ENCODE peak calls at places on chromosomes 11 and 22, in ten cellular contexts. U is brain microvascular endothelial cell, A is mammary epithelial cell, O is mesothelial cell of epicardium, V is nephron progenitor cell, T is A549, Q is PC-3, P is left lung, I is fibroblast of lung, K is endothelial cell. M is an unnamed sample.

GRCh38 chr11:102279641-102280170 is 37.6 kb upstream of the BIRC3 start:
- DNase-seq in U (peak; percentile 7), T (peak; percentile 9), Q (peak; percentile 63), A (peak; percentile 41), P (no peak), I (peak; percentile 62), V (no peak), O (no peak), K (no peak), M (no peak)

GRCh38 chr11:65791719-65792213 is 4.9 kb downstream of the OVOL1 start:
- DNase-seq in K (no peak), O (no peak), V (no peak), I (peak; percentile 22), Q (peak; percentile 77), T (no peak), P (peak; percentile 75), U (no peak), A (peak; percentile 46), M (peak; percentile 52)

GRCh38 chr11:110128161-110128560 is 35.0 kb downstream of the ZC3H12C start:
- DNase-seq in T (no peak), V (peak; percentile 3), A (no peak), Q (no peak), K (no peak), U (peak; percentile 34), I (peak; percentile 32), O (no peak), P (no peak), M (no peak)

GRCh38 chr22:28268845-28269244 is 349.8 kb upstream of the PITPNB start:
- DNase-seq in Q (no peak), U (no peak), K (no peak), T (no peak), V (no peak), I (no peak), P (no peak), O (no peak), A (no peak), M (no peak)

GRCh38 chr11:122808494-122808893 is 29.8 kb upstream of the CRTAM start:
- DNase-seq in P (no peak), Q (no peak), A (peak; percentile 71), V (no peak), K (no peak), I (peak; percentile 68), O (no peak), U (peak; percentile 44), T (no peak), M (no peak)

GRCh38 chr11:72951193-72951592 is 137.0 kb downstream of the ATG16L2 start:
- DNase-seq in A (peak; percentile 48), T (peak; percentile 22), K (no peak), I (no peak), Q (peak; percentile 14), V (no peak), P (peak; percentile 43), U (no peak), O (no peak), M (no peak)

GRCh38 chr11:28105869-28106268 is 2.1 kb downstream of the KIF18A start:
- DNase-seq in T (peak; percentile 52), Q (no peak), K (no peak), A (no peak), U (no peak), I (no peak), P (no peak), O (no peak), V (no peak), M (no peak)

GRCh38 chr11:56932572-56933235 is 56.0 kb upstream of the OR5AK2 start:
- DNase-seq in T (peak; percentile 97), A (peak; percentile 97), P (no peak), V (no peak), U (peak; percentile 79), O (no peak), K (no peak), I (peak; percentile 84), Q (peak; percentile 99), M (no peak)

GRCh38 chr11:109140857-109141515 is 281.0 kb upstream of the C11orf87 start:
- DNase-seq in I (no peak), T (no peak), U (no peak), A (no peak), K (no peak), P (peak; percentile 33), O (no peak), Q (no peak), V (no peak), M (no peak)

GRCh38 chr22:20793386-20794131 is 19.6 kb downstream of the SERPIND1 start:
- DNase-seq in O (no peak), T (no peak), A (no peak), P (no peak), V (no peak), K (no peak), U (no peak), Q (no peak), I (peak; percentile 10), M (no peak)

GRCh38 chr22:22410121-22410520 is 98.4 kb downstream of the ZNF280B start:
- DNase-seq in T (no peak), O (no peak), U (no peak), P (no peak), V (no peak), A (no peak), Q (no peak), K (no peak), I (no peak), M (peak; percentile 66)

GRCh38 chr11:86067230-86068137 is 1.4 kb downstream of the PICALM start:
- DNase-seq in U (no peak), A (peak; percentile 59), V (no peak), K (no peak), O (no peak), P (no peak), T (no peak), Q (peak; percentile 25), I (no peak), M (no peak)

GRCh38 chr11:119525180-119525854 is 102.3 kb upstream of the THY1 start:
- DNase-seq in U (no peak), O (no peak), T (no peak), P (no peak), I (no peak), Q (no peak), K (no peak), A (no peak), V (no peak), M (no peak)

DNA sequence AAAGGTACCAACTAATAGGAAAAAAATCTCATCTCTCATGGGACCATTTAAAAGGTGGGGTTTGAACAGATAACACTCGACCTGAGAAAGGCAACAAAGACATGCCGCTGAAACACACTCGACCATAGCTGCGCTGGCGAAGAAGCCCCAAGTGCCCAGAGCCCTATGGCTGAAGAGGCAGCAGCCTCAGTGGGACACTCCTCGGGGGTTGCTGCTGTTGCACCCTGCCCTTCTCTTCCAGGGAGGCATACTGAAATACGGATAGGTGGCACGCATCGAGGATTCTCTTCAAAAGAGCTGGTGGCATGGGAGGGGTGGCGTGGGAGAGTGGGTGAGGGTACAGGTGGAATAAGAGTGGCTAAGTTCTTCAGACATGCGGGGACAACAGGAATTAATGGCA is 18.5 kb upstream of the PHLDA2 start:
- DNase-seq in P (no peak), V (no peak), U (no peak), Q (no peak), O (no peak), A (no peak), I (no peak), T (no peak), K (no peak), M (no peak)
- TF ChIP-seq CTCF in P (no peak), V (no peak), U (no peak), Q (no peak), O (no peak), A (no peak), I (no peak), T (no peak), K (no peak), M (no peak)

DNA sequence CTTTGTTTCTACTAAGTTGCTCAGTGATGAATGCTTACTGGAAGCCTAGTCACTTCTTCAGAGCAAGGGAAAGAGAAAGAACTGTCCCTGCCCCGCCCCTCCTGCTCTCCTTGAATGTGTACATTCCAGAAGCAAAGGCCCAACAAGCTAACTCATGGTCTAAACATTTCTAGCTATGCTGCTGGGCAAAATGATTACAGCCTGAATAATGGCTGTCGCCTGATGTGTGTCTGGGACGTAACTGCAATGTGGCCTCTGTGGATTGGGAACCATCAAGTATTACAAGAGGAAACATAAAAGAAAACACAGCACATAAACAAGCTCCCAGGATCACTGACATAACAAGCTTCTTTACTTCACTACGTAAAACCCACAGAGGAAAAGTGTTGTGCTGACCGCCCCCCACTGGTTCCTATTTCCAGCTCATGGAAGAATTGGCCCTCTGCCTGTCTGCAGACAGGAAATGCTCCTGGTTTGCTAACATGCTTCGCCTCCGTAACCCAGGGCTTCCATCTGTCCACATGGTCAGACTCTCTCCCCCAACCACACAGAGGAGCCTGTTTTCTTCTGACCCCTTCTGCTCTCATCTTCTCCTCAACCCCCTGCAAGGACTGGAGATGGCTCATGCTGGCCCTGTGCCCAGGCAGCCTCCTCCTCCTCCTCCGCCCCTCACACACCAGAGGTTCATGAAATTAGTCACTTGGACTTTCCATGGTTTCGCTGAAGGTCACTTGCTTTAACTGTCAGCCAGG is 187.2 kb downstream of the MAML2 start:
- DNase-seq in V (no peak), Q (peak; percentile 88), T (peak; percentile 76), O (peak; percentile 56), I (peak; percentile 98), U (peak; percentile 99), P (peak; percentile 80), A (peak; percentile 93), K (no peak), M (peak; percentile 22)
- TF ChIP-seq CTCF in V (no peak), Q (no peak), T (peak; percentile 25), O (no peak), I (peak; percentile 40), U (peak; percentile 58), P (no peak), A (no peak), K (no peak), M (no peak)

DNA sequence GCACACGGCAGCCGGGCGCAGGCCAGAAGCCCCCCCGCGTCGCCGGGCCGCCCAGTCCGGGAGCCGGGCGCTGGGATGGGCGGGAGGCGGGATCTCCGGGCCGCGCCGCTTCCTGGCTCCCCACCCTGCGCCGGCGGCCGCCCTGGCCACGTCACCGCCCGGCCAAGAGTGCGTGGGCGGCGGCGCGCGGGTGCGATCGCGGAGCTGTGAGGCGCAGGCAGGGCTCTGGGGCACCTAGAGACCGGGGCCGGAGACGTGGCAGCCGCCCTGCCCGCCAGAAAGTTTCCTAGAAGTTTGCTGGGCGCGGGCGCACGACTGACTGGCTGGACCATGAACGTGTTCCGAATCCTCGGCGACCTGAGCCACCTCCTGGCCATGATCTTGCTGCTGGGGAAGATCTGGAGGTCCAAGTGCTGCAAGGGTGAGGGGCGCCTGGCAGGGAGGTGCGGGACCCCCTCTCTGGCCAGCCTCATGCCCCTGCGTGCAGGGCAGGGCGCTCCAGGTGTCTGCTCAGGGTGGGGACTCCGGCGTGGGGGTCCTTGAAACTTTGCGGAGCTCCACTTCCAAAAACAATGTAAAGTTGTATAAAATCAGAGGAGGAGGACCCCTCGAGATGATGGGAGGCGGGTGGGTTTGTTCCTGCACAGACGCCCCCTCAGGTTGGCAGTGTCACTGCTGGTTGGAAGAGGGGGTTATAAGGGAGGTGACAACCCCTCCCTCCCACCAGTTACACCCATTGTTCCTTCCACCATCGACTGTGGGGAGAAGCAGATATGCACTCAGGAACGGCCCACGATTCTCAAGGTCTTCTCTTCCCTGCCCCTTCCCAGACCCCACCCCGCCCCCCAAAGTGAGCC is at the start of gene KDELR3:
- DNase-seq in A (peak; percentile 81), K (peak; percentile 47), U (peak; percentile 40), I (peak; percentile 76), Q (peak; percentile 62), T (no peak), P (peak; percentile 73), O (peak; percentile 70), V (peak; percentile 71), M (peak; percentile 48)
- TF ChIP-seq CTCF in A (no peak), K (peak; percentile 23), U (peak; percentile 48), I (peak; percentile 37), Q (no peak), T (no peak), P (no peak), O (no peak), V (peak; percentile 27), M (no peak)

GRCh38 chr11:33461319-33461718 is 204.1 kb downstream of the HIPK3 start:
- DNase-seq in O (no peak), U (no peak), K (no peak), T (no peak), P (no peak), Q (no peak), I (no peak), A (no peak), V (no peak), M (no peak)
- TF ChIP-seq CTCF in O (no peak), U (no peak), K (no peak), T (no peak), P (no peak), Q (no peak), I (no peak), A (no peak), V (no peak), M (no peak)

M was measured in activated B cell treated with CpG ODN at 0.5 μM for 24 hours.